ENCODE peak calls at places on chromosome 7, in four cellular contexts. H is GM23248, G is A549, P is IMR-90. M is an unnamed sample.
A peak's percentile ranks its signal among the peaks of the same experiment; 100 is the strongest.

GRCh38 chr7:16034353-16034752 is 347.9 kb upstream of the MEOX2 start:
- DNase-seq in G (no peak), P (peak; percentile 74), H (peak; percentile 75), M (peak; percentile 29)

GRCh38 chr7:150450491-150450992 is at the start of gene GIMAP8:
- DNase-seq in P (no peak), G (no peak), H (no peak), M (no peak)

GRCh38 chr7:63925626-63926460 is 72.8 kb upstream of the ZNF722 start:
- DNase-seq in G (peak; percentile 40), P (no peak), H (peak; percentile 87), M (no peak)

GRCh38 chr7:37054631-37055300 is 330.5 kb upstream of the AOAH start:
- DNase-seq in G (no peak), P (peak; percentile 60), H (no peak), M (peak; percentile 32)

GRCh38 chr7:44153948-44154335 is 12.8 kb upstream of the MYL7 start:
- DNase-seq in H (no peak), G (no peak), P (no peak), M (no peak)

GRCh38 chr7:26608402-26608801 is 256.0 kb downstream of the SKAP2 start:
- DNase-seq in H (no peak), G (no peak), P (no peak), M (no peak)

GRCh38 chr7:522071-522937 is 2.7 kb upstream of the PDGFA start:
- DNase-seq in P (peak; percentile 32), H (peak; percentile 60), G (no peak), M (no peak)

GRCh38 chr7:28558236-28558635 is 145.9 kb downstream of the CREB5 start:
- DNase-seq in G (no peak), P (no peak), H (no peak), M (no peak)

GRCh38 chr7:100612730-100613446 is 548 bp downstream of the MOSPD3 start:
- DNase-seq in G (no peak), P (no peak), H (peak; percentile 27), M (no peak)

GRCh38 chr7:56081626-56082340 is 11.0 kb downstream of the PHKG1 start:
- DNase-seq in G (no peak), H (no peak), P (no peak), M (no peak)

GRCh38 chr7:47778153-47778661 is 170.1 kb downstream of the PKD1L1 start:
- DNase-seq in P (no peak), H (no peak), G (peak; percentile 82), M (no peak)

GRCh38 chr7:55254596-55255500 is 110.3 kb upstream of the LANCL2 start:
- DNase-seq in G (peak; percentile 76), H (peak; percentile 86), P (peak; percentile 67), M (peak; percentile 61)

GRCh38 chr7:18753972-18754610 is 258.5 kb downstream of the HDAC9 start:
- DNase-seq in P (peak; percentile 94), G (no peak), H (peak; percentile 95), M (peak; percentile 95)

GRCh38 chr7:18064242-18064838 is 36.7 kb upstream of the PRPS1L1 start:
- DNase-seq in H (peak; percentile 24), P (no peak), G (peak; percentile 11), M (peak; percentile 16)

GRCh38 chr7:105387621-105388372 is 924 bp downstream of the SRPK2 start:
- DNase-seq in P (peak; percentile 28), H (peak; percentile 70), G (peak; percentile 55), M (peak; percentile 40)

GRCh38 chr7:36129048-36129534 is 24.0 kb upstream of the EEPD1 start:
- DNase-seq in P (peak; percentile 55), H (peak; percentile 83), G (peak; percentile 89), M (peak; percentile 73)

GRCh38 chr7:22647451-22648257 is 79.3 kb upstream of the IL6 start:
- DNase-seq in P (peak; percentile 98), G (no peak), H (peak; percentile 82), M (peak; percentile 96)

GRCh38 chr7:79982151-79982770 is 152.4 kb upstream of the GNAI1 start:
- DNase-seq in G (peak; percentile 5), P (peak; percentile 84), H (peak; percentile 61), M (peak; percentile 12)

GRCh38 chr7:90474284-90475210 is 5.1 kb downstream of the PTTG1IP2 start:
- DNase-seq in G (no peak), P (peak; percentile 73), H (peak; percentile 92), M (peak; percentile 91)

GRCh38 chr7:47045592-47045991 is 536.3 kb downstream of the TNS3 start:
- DNase-seq in H (peak; percentile 64), P (peak; percentile 19), G (no peak), M (peak; percentile 23)

GRCh38 chr7:30531286-30531685 is 26.7 kb upstream of the GGCT start:
- DNase-seq in G (no peak), H (peak; percentile 12), P (peak; percentile 11), M (no peak)

GRCh38 chr7:19520392-19520791 is 188.4 kb downstream of the POLR1F start:
- DNase-seq in G (no peak), H (no peak), P (no peak), M (no peak)

GRCh38 chr7:109751241-109751640 is 1181.6 kb downstream of the DNAJB9 start:
- DNase-seq in P (peak; percentile 7), H (peak; percentile 25), G (peak; percentile 23), M (peak; percentile 61)

GRCh38 chr7:107687656-107688055 is 27.0 kb downstream of the SLC26A4 start:
- DNase-seq in H (peak; percentile 58), P (peak; percentile 51), G (no peak), M (peak; percentile 68)

GRCh38 chr7:139035588-139036353 is at the start of gene ZC3HAV1L:
- DNase-seq in G (peak; percentile 84), P (peak; percentile 63), H (peak; percentile 82), M (peak; percentile 53)

GRCh38 chr7:74672343-74672915 is 14.9 kb downstream of the GTF2I start:
- DNase-seq in G (no peak), H (no peak), P (no peak), M (no peak)

GRCh38 chr7:132836746-132837145 is 245.1 kb downstream of the CHCHD3 start:
- DNase-seq in H (peak; percentile 55), G (peak; percentile 27), P (peak; percentile 67), M (peak; percentile 65)

GRCh38 chr7:74507538-74508319 is 54.0 kb downstream of the GTF2IRD1 start:
- DNase-seq in H (no peak), P (no peak), G (no peak), M (no peak)

GRCh38 chr7:55838595-55838994 is 24.0 kb downstream of the SEPTIN14 start:
- DNase-seq in H (no peak), G (no peak), P (no peak), M (no peak)

GRCh38 chr7:25216837-25217236 is 11.4 kb downstream of the NPVF start:
- DNase-seq in H (peak; percentile 38), P (peak; percentile 38), G (peak; percentile 52), M (no peak)

GRCh38 chr7:130890176-130891020 is 156.4 kb upstream of the KLF14 start:
- DNase-seq in H (peak; percentile 58), P (no peak), G (no peak), M (no peak)

GRCh38 chr7:109864263-109864662 is 1226.7 kb upstream of the LRRN3 start:
- DNase-seq in H (no peak), G (no peak), P (no peak), M (no peak)

GRCh38 chr7:30116771-30117170 is 18.0 kb upstream of the MTURN start:
- DNase-seq in P (no peak), G (no peak), H (peak; percentile 91), M (no peak)